ENCODE peak calls at places on chromosomes 13 and 19, in seven cellular contexts. One of them, this sample, is unnamed.
A peak's percentile ranks its signal among the peaks of the same experiment; 100 is the strongest.

GRCh38 chr13:41122838-41123237 is 9.8 kb downstream of the KBTBD6 start:
- DNase-seq in keratinocyte: no peak
- DNase-seq in CD4-positive, alpha-beta memory T cell: peak; percentile 59
- DNase-seq in upper lobe of right lung: no peak
- DNase-seq in CD4-positive, alpha-beta T cell: no peak
- DNase-seq in HCT116: no peak
- DNase-seq in testis: no peak
- DNase-seq in this sample: no peak

GRCh38 chr19:13149628-13150186 is 468 bp downstream of the STX10 start:
- DNase-seq in keratinocyte: no peak
- DNase-seq in CD4-positive, alpha-beta memory T cell: no peak
- DNase-seq in upper lobe of right lung: peak; percentile 89
- DNase-seq in CD4-positive, alpha-beta T cell: no peak
- DNase-seq in HCT116: no peak
- DNase-seq in testis: peak; percentile 55
- DNase-seq in this sample: no peak

GRCh38 chr19:45952341-45952690 is 21.3 kb downstream of the NOVA2 start:
- DNase-seq in keratinocyte: no peak
- DNase-seq in CD4-positive, alpha-beta memory T cell: no peak
- DNase-seq in upper lobe of right lung: no peak
- DNase-seq in CD4-positive, alpha-beta T cell: no peak
- DNase-seq in HCT116: no peak
- DNase-seq in testis: no peak
- DNase-seq in this sample: no peak

GRCh38 chr19:29432677-29433076 is 93.1 kb upstream of the VSTM2B start:
- DNase-seq in keratinocyte: no peak
- DNase-seq in CD4-positive, alpha-beta memory T cell: no peak
- DNase-seq in upper lobe of right lung: no peak
- DNase-seq in CD4-positive, alpha-beta T cell: no peak
- DNase-seq in HCT116: no peak
- DNase-seq in testis: no peak
- DNase-seq in this sample: no peak

GRCh38 chr13:46170268-46170667 is 11.7 kb downstream of the LCP1 start:
- DNase-seq in keratinocyte: no peak
- DNase-seq in CD4-positive, alpha-beta memory T cell: no peak
- DNase-seq in upper lobe of right lung: no peak
- DNase-seq in CD4-positive, alpha-beta T cell: no peak
- DNase-seq in HCT116: no peak
- DNase-seq in testis: no peak
- DNase-seq in this sample: no peak

GRCh38 chr19:3336680-3337523 is 29.5 kb upstream of the NFIC start:
- DNase-seq in keratinocyte: no peak
- DNase-seq in CD4-positive, alpha-beta memory T cell: no peak
- DNase-seq in upper lobe of right lung: peak; percentile 96
- DNase-seq in CD4-positive, alpha-beta T cell: no peak
- DNase-seq in HCT116: no peak
- DNase-seq in testis: peak; percentile 95
- DNase-seq in this sample: no peak

GRCh38 chr13:113740661-113741060 is 18.4 kb upstream of the TMEM255B start:
- DNase-seq in keratinocyte: no peak
- DNase-seq in CD4-positive, alpha-beta memory T cell: no peak
- DNase-seq in upper lobe of right lung: no peak
- DNase-seq in CD4-positive, alpha-beta T cell: no peak
- DNase-seq in HCT116: no peak
- DNase-seq in testis: no peak
- DNase-seq in this sample: no peak

GRCh38 chr13:49958321-49958720 is 22.2 kb upstream of the SPRYD7 start:
- DNase-seq in keratinocyte: no peak
- DNase-seq in CD4-positive, alpha-beta memory T cell: no peak
- DNase-seq in upper lobe of right lung: no peak
- DNase-seq in CD4-positive, alpha-beta T cell: no peak
- DNase-seq in HCT116: no peak
- DNase-seq in testis: no peak
- DNase-seq in this sample: no peak

GRCh38 chr19:55358493-55358892 is 4.0 kb upstream of the COX6B2 start:
- DNase-seq in keratinocyte: no peak
- DNase-seq in CD4-positive, alpha-beta memory T cell: no peak
- DNase-seq in upper lobe of right lung: no peak
- DNase-seq in CD4-positive, alpha-beta T cell: no peak
- DNase-seq in HCT116: no peak
- DNase-seq in testis: no peak
- DNase-seq in this sample: no peak

GRCh38 chr19:55355213-55355821 is 798 bp upstream of the COX6B2 start:
- DNase-seq in keratinocyte: no peak
- DNase-seq in CD4-positive, alpha-beta memory T cell: no peak
- DNase-seq in upper lobe of right lung: no peak
- DNase-seq in CD4-positive, alpha-beta T cell: no peak
- DNase-seq in HCT116: no peak
- DNase-seq in testis: no peak
- DNase-seq in this sample: no peak

GRCh38 chr19:55360902-55361301 is 2.2 kb downstream of the GARIN5B start:
- DNase-seq in keratinocyte: no peak
- DNase-seq in CD4-positive, alpha-beta memory T cell: no peak
- DNase-seq in upper lobe of right lung: no peak
- DNase-seq in CD4-positive, alpha-beta T cell: no peak
- DNase-seq in HCT116: no peak
- DNase-seq in testis: no peak
- DNase-seq in this sample: no peak

GRCh38 chr19:55362174-55362989 is 678 bp downstream of the GARIN5B start:
- DNase-seq in keratinocyte: no peak
- DNase-seq in CD4-positive, alpha-beta memory T cell: no peak
- DNase-seq in upper lobe of right lung: no peak
- DNase-seq in CD4-positive, alpha-beta T cell: no peak
- DNase-seq in HCT116: no peak
- DNase-seq in testis: no peak
- DNase-seq in this sample: no peak

GRCh38 chr19:55358943-55359908 is 3.8 kb downstream of the GARIN5B start:
- DNase-seq in keratinocyte: no peak
- DNase-seq in CD4-positive, alpha-beta memory T cell: no peak
- DNase-seq in upper lobe of right lung: no peak
- DNase-seq in CD4-positive, alpha-beta T cell: no peak
- DNase-seq in HCT116: no peak
- DNase-seq in testis: no peak
- DNase-seq in this sample: no peak
- H3K9me3 ChIP-seq in keratinocyte: no peaks in the 10 kb centered on the region
- H3K9me3 ChIP-seq in CD4-positive, alpha-beta memory T cell: no peaks in the 10 kb centered on the region
- H3K9me3 ChIP-seq in upper lobe of right lung: no peaks in the 10 kb centered on the region
- H3K9me3 ChIP-seq in CD4-positive, alpha-beta T cell: no peaks in the 10 kb centered on the region
- H3K9me3 ChIP-seq in HCT116: no peaks in the 10 kb centered on the region
- H3K9me3 ChIP-seq in testis: no peaks in the 10 kb centered on the region
- H3K9me3 ChIP-seq in this sample: no peaks in the 10 kb centered on the region

GRCh38 chr19:19835560-19836038 is 14.0 kb upstream of the ZNF506 start:
- DNase-seq in keratinocyte: no peak
- DNase-seq in CD4-positive, alpha-beta memory T cell: no peak
- DNase-seq in upper lobe of right lung: no peak
- DNase-seq in CD4-positive, alpha-beta T cell: no peak
- DNase-seq in HCT116: no peak
- DNase-seq in testis: no peak
- DNase-seq in this sample: no peak
- H3K9me3 ChIP-seq in keratinocyte: peaks cover 16% of the 10 kb centered on the region
- H3K9me3 ChIP-seq in CD4-positive, alpha-beta memory T cell: no peaks in the 10 kb centered on the region
- H3K9me3 ChIP-seq in upper lobe of right lung: peaks cover 55% of the 10 kb centered on the region
- H3K9me3 ChIP-seq in CD4-positive, alpha-beta T cell: peaks cover 79% of the 10 kb centered on the region
- H3K9me3 ChIP-seq in HCT116: peaks cover 23% of the 10 kb centered on the region
- H3K9me3 ChIP-seq in testis: no peaks in the 10 kb centered on the region
- H3K9me3 ChIP-seq in this sample: peaks cover 22% of the 10 kb centered on the region

GRCh38 chr19:37136118-37136517 is 36.4 kb downstream of the ZNF585A start:
- DNase-seq in keratinocyte: no peak
- DNase-seq in CD4-positive, alpha-beta memory T cell: no peak
- DNase-seq in upper lobe of right lung: no peak
- DNase-seq in CD4-positive, alpha-beta T cell: no peak
- DNase-seq in HCT116: no peak
- DNase-seq in testis: no peak
- DNase-seq in this sample: no peak
- H3K9me3 ChIP-seq in keratinocyte: peaks cover 19% of the 10 kb centered on the region
- H3K9me3 ChIP-seq in CD4-positive, alpha-beta memory T cell: no peaks in the 10 kb centered on the region
- H3K9me3 ChIP-seq in upper lobe of right lung: peaks cover 86% of the 10 kb centered on the region
- H3K9me3 ChIP-seq in CD4-positive, alpha-beta T cell: peaks cover 98% of the 10 kb centered on the region
- H3K9me3 ChIP-seq in HCT116: peaks cover 40% of the 10 kb centered on the region
- H3K9me3 ChIP-seq in testis: no peaks in the 10 kb centered on the region
- H3K9me3 ChIP-seq in this sample: peaks cover 43% of the 10 kb centered on the region

GRCh38 chr19:57053401-57053800 is 66.4 kb upstream of the USP29 start:
- DNase-seq in keratinocyte: no peak
- DNase-seq in CD4-positive, alpha-beta memory T cell: no peak
- DNase-seq in upper lobe of right lung: no peak
- DNase-seq in CD4-positive, alpha-beta T cell: no peak
- DNase-seq in HCT116: no peak
- DNase-seq in testis: no peak
- DNase-seq in this sample: no peak
- H3K9me3 ChIP-seq in keratinocyte: peaks cover 5% of the 10 kb centered on the region
- H3K9me3 ChIP-seq in CD4-positive, alpha-beta memory T cell: no peaks in the 10 kb centered on the region
- H3K9me3 ChIP-seq in upper lobe of right lung: peaks cover 5% of the 10 kb centered on the region
- H3K9me3 ChIP-seq in CD4-positive, alpha-beta T cell: peaks cover 20% of the 10 kb centered on the region
- H3K9me3 ChIP-seq in HCT116: peaks cover 48% of the 10 kb centered on the region
- H3K9me3 ChIP-seq in testis: no peaks in the 10 kb centered on the region
- H3K9me3 ChIP-seq in this sample: no peaks in the 10 kb centered on the region

GRCh38 chr13:99003851-99004471 is 26.1 kb upstream of the DOCK9 start:
- DNase-seq in keratinocyte: no peak
- DNase-seq in CD4-positive, alpha-beta memory T cell: no peak
- DNase-seq in upper lobe of right lung: no peak
- DNase-seq in CD4-positive, alpha-beta T cell: no peak
- DNase-seq in HCT116: no peak
- DNase-seq in testis: no peak
- DNase-seq in this sample: no peak
- H3K9me3 ChIP-seq in keratinocyte: no peaks in the 10 kb centered on the region
- H3K9me3 ChIP-seq in CD4-positive, alpha-beta memory T cell: no peaks in the 10 kb centered on the region
- H3K9me3 ChIP-seq in upper lobe of right lung: no peaks in the 10 kb centered on the region
- H3K9me3 ChIP-seq in CD4-positive, alpha-beta T cell: no peaks in the 10 kb centered on the region
- H3K9me3 ChIP-seq in HCT116: no peaks in the 10 kb centered on the region
- H3K9me3 ChIP-seq in testis: no peaks in the 10 kb centered on the region
- H3K9me3 ChIP-seq in this sample: no peaks in the 10 kb centered on the region

DNA sequence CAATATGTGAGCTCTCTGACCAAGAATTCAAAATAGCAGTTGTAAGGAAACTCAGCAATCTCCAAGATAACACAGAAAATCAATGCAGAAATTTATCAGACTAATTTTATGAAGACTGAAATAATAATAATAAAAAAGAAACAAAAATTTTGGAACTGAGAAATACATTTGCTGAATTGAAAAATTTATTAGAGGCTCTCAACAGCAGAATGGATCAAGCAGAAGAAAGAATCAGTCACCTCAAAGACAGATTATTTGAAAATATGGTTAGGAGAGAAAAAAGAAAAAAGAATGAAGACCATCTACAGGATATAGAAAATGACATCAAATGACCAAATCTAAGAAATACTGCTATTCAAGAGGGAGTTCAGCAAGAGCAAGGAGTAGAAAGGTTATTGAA is 75.6 kb downstream of the RFC3 start:
- DNase-seq in keratinocyte: no peak
- DNase-seq in CD4-positive, alpha-beta memory T cell: no peak
- DNase-seq in upper lobe of right lung: no peak
- DNase-seq in CD4-positive, alpha-beta T cell: no peak
- DNase-seq in HCT116: no peak
- DNase-seq in testis: no peak
- DNase-seq in this sample: no peak
- H3K9me3 ChIP-seq in keratinocyte: no peaks in the 10 kb centered on the region
- H3K9me3 ChIP-seq in CD4-positive, alpha-beta memory T cell: no peaks in the 10 kb centered on the region
- H3K9me3 ChIP-seq in upper lobe of right lung: peaks cover 3% of the 10 kb centered on the region
- H3K9me3 ChIP-seq in CD4-positive, alpha-beta T cell: peaks cover 40% of the 10 kb centered on the region
- H3K9me3 ChIP-seq in HCT116: no peaks in the 10 kb centered on the region
- H3K9me3 ChIP-seq in testis: no peaks in the 10 kb centered on the region
- H3K9me3 ChIP-seq in this sample: no peaks in the 10 kb centered on the region

DNA sequence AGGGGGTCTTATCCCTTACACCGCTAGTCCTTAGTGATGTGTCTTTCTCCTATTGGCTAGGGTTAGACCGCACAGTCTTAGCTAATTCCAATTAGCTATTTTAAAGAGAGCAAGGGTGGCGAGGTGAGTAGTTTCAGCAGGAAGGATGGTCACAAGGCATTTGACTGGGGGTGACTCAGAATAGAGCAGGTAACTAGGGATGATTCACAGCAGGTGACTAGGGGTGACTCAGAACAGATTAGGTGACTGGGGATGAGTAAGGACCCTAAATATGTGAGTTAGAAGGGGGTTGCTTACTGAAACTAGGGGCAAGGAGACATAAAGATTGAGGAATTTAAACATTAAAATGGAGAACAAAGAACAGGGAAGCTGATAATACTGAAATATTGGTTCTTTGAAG is 64.3 kb downstream of the ZNF66 start:
- DNase-seq in keratinocyte: no peak
- DNase-seq in CD4-positive, alpha-beta memory T cell: no peak
- DNase-seq in upper lobe of right lung: no peak
- DNase-seq in CD4-positive, alpha-beta T cell: no peak
- DNase-seq in HCT116: no peak
- DNase-seq in testis: no peak
- DNase-seq in this sample: no peak
- H3K9me3 ChIP-seq in keratinocyte: no peaks in the 10 kb centered on the region
- H3K9me3 ChIP-seq in CD4-positive, alpha-beta memory T cell: no peaks in the 10 kb centered on the region
- H3K9me3 ChIP-seq in upper lobe of right lung: peaks cover 30% of the 10 kb centered on the region
- H3K9me3 ChIP-seq in CD4-positive, alpha-beta T cell: peaks cover 39% of the 10 kb centered on the region
- H3K9me3 ChIP-seq in HCT116: no peaks in the 10 kb centered on the region
- H3K9me3 ChIP-seq in testis: no peaks in the 10 kb centered on the region
- H3K9me3 ChIP-seq in this sample: peaks cover 2% of the 10 kb centered on the region

GRCh38 chr19:58123354-58123753 is 25.3 kb upstream of the ZSCAN18 start:
- DNase-seq in keratinocyte: no peak
- DNase-seq in CD4-positive, alpha-beta memory T cell: no peak
- DNase-seq in upper lobe of right lung: no peak
- DNase-seq in CD4-positive, alpha-beta T cell: no peak
- DNase-seq in HCT116: no peak
- DNase-seq in testis: no peak
- DNase-seq in this sample: no peak
- H3K9me3 ChIP-seq in keratinocyte: peaks cover 51% of the 10 kb centered on the region
- H3K9me3 ChIP-seq in CD4-positive, alpha-beta memory T cell: peaks cover 9% of the 10 kb centered on the region
- H3K9me3 ChIP-seq in upper lobe of right lung: peaks cover 91% of the 10 kb centered on the region
- H3K9me3 ChIP-seq in CD4-positive, alpha-beta T cell: peaks cover 94% of the 10 kb centered on the region
- H3K9me3 ChIP-seq in HCT116: peaks cover 30% of the 10 kb centered on the region
- H3K9me3 ChIP-seq in testis: peaks cover 3% of the 10 kb centered on the region
- H3K9me3 ChIP-seq in this sample: peaks cover 55% of the 10 kb centered on the region

GRCh38 chr19:34961775-34962174 is 2.3 kb downstream of the ZNF792 start:
- DNase-seq in keratinocyte: no peak
- DNase-seq in CD4-positive, alpha-beta memory T cell: no peak
- DNase-seq in upper lobe of right lung: no peak
- DNase-seq in CD4-positive, alpha-beta T cell: no peak
- DNase-seq in HCT116: no peak
- DNase-seq in testis: no peak
- DNase-seq in this sample: no peak
- H3K9me3 ChIP-seq in keratinocyte: peaks cover 26% of the 10 kb centered on the region
- H3K9me3 ChIP-seq in CD4-positive, alpha-beta memory T cell: peaks cover 50% of the 10 kb centered on the region
- H3K9me3 ChIP-seq in upper lobe of right lung: peaks cover 38% of the 10 kb centered on the region
- H3K9me3 ChIP-seq in CD4-positive, alpha-beta T cell: peaks cover 60% of the 10 kb centered on the region
- H3K9me3 ChIP-seq in HCT116: peaks cover 28% of the 10 kb centered on the region
- H3K9me3 ChIP-seq in testis: no peaks in the 10 kb centered on the region
- H3K9me3 ChIP-seq in this sample: peaks cover 46% of the 10 kb centered on the region